ENCODE peak calls at places on chromosomes 4 and X, in five cellular contexts. One of them, this sample, is unnamed.

GRCh38 chr4:161881370-161881769 is 282.4 kb downstream of the FSTL5 start:
- DNase-seq in brain microvascular endothelial cell: no peak
- DNase-seq in caudate nucleus: no peak
- DNase-seq in GM13977: no peak
- DNase-seq in left cardiac atrium: no peak
- DNase-seq in this sample: no peak

GRCh38 chr4:52483186-52483585 is 175.9 kb downstream of the USP46 start:
- DNase-seq in brain microvascular endothelial cell: no peak
- DNase-seq in caudate nucleus: no peak
- DNase-seq in GM13977: no peak
- DNase-seq in left cardiac atrium: no peak
- DNase-seq in this sample: no peak

GRCh38 chr4:183411291-183411861 is 33.1 kb upstream of the CDKN2AIP start:
- DNase-seq in brain microvascular endothelial cell: no peak
- DNase-seq in caudate nucleus: no peak
- DNase-seq in GM13977: no peak
- DNase-seq in left cardiac atrium: no peak
- DNase-seq in this sample: no peak

GRCh38 chrX:55451990-55452824 is at the start of gene MAGEH1:
- DNase-seq in brain microvascular endothelial cell: peak
- DNase-seq in caudate nucleus: peak
- DNase-seq in GM13977: peak
- DNase-seq in left cardiac atrium: peak
- DNase-seq in this sample: peak

GRCh38 chr4:8414377-8414776 is 26.1 kb downstream of the ACOX3 start:
- DNase-seq in brain microvascular endothelial cell: no peak
- DNase-seq in caudate nucleus: no peak
- DNase-seq in GM13977: no peak
- DNase-seq in left cardiac atrium: no peak
- DNase-seq in this sample: peak

GRCh38 chr4:66034671-66035070 is 364.4 kb upstream of the EPHA5 start:
- DNase-seq in brain microvascular endothelial cell: no peak
- DNase-seq in caudate nucleus: no peak
- DNase-seq in GM13977: no peak
- DNase-seq in left cardiac atrium: no peak
- DNase-seq in this sample: no peak

GRCh38 chr4:10311939-10312338 is 145.3 kb downstream of the ZNF518B start:
- DNase-seq in brain microvascular endothelial cell: no peak
- DNase-seq in caudate nucleus: no peak
- DNase-seq in GM13977: no peak
- DNase-seq in left cardiac atrium: no peak
- DNase-seq in this sample: no peak

GRCh38 chrX:120402363-120402762 is 40.5 kb downstream of the ATP1B4 start:
- DNase-seq in brain microvascular endothelial cell: no peak
- DNase-seq in caudate nucleus: no peak
- DNase-seq in GM13977: no peak
- DNase-seq in left cardiac atrium: no peak
- DNase-seq in this sample: peak

GRCh38 chrX:134669378-134670098 is 11.3 kb upstream of the PLAC1 start:
- DNase-seq in brain microvascular endothelial cell: peak
- DNase-seq in caudate nucleus: no peak
- DNase-seq in GM13977: no peak
- DNase-seq in left cardiac atrium: peak
- DNase-seq in this sample: peak

GRCh38 chr4:2260336-2261109 is 1.4 kb downstream of the MXD4 start:
- DNase-seq in brain microvascular endothelial cell: no peak
- DNase-seq in caudate nucleus: no peak
- DNase-seq in GM13977: no peak
- DNase-seq in left cardiac atrium: peak
- DNase-seq in this sample: no peak

GRCh38 chr4:39255266-39255665 is 72.9 kb downstream of the WDR19 start:
- DNase-seq in brain microvascular endothelial cell: peak
- DNase-seq in caudate nucleus: no peak
- DNase-seq in GM13977: no peak
- DNase-seq in left cardiac atrium: no peak
- DNase-seq in this sample: peak

GRCh38 chr4:89277412-89277811 is 30.2 kb downstream of the GPRIN3 start:
- DNase-seq in brain microvascular endothelial cell: peak
- DNase-seq in caudate nucleus: no peak
- DNase-seq in GM13977: no peak
- DNase-seq in left cardiac atrium: no peak
- DNase-seq in this sample: no peak

GRCh38 chr4:78298618-78299017 is 241.5 kb downstream of the FRAS1 start:
- DNase-seq in brain microvascular endothelial cell: peak
- DNase-seq in caudate nucleus: no peak
- DNase-seq in GM13977: no peak
- DNase-seq in left cardiac atrium: no peak
- DNase-seq in this sample: peak

GRCh38 chr4:128468485-128468989 is 180.9 kb upstream of the PGRMC2 start:
- DNase-seq in brain microvascular endothelial cell: peak
- DNase-seq in caudate nucleus: peak
- DNase-seq in GM13977: no peak
- DNase-seq in left cardiac atrium: peak
- DNase-seq in this sample: peak

GRCh38 chr4:150117094-150117493 is 38.8 kb downstream of the DCLK2 start:
- DNase-seq in brain microvascular endothelial cell: no peak
- DNase-seq in caudate nucleus: peak
- DNase-seq in GM13977: no peak
- DNase-seq in left cardiac atrium: no peak
- DNase-seq in this sample: no peak

GRCh38 chr4:52750819-52751348 is 341 bp downstream of the ERVMER34-1 start:
- DNase-seq in brain microvascular endothelial cell: no peak
- DNase-seq in caudate nucleus: no peak
- DNase-seq in GM13977: peak
- DNase-seq in left cardiac atrium: no peak
- DNase-seq in this sample: no peak

GRCh38 chr4:151356510-151356909 is 31.1 kb upstream of the SH3D19 start:
- DNase-seq in brain microvascular endothelial cell: peak
- DNase-seq in caudate nucleus: no peak
- DNase-seq in GM13977: no peak
- DNase-seq in left cardiac atrium: no peak
- DNase-seq in this sample: peak

GRCh38 chr4:13306356-13306755 is 177.8 kb downstream of the RAB28 start:
- DNase-seq in brain microvascular endothelial cell: no peak
- DNase-seq in caudate nucleus: no peak
- DNase-seq in GM13977: no peak
- DNase-seq in left cardiac atrium: no peak
- DNase-seq in this sample: no peak

GRCh38 chr4:22099896-22100295 is 151.3 kb upstream of the KCNIP4 start:
- DNase-seq in brain microvascular endothelial cell: peak
- DNase-seq in caudate nucleus: no peak
- DNase-seq in GM13977: no peak
- DNase-seq in left cardiac atrium: no peak
- DNase-seq in this sample: no peak

GRCh38 chr4:165355900-165356300 is 22.9 kb upstream of the CPE start:
- DNase-seq in brain microvascular endothelial cell: peak
- DNase-seq in caudate nucleus: no peak
- DNase-seq in GM13977: peak
- DNase-seq in left cardiac atrium: no peak
- DNase-seq in this sample: no peak

GRCh38 chrX:40154229-40154852 is 56.6 kb upstream of the BCOR start:
- DNase-seq in brain microvascular endothelial cell: no peak
- DNase-seq in caudate nucleus: no peak
- DNase-seq in GM13977: no peak
- DNase-seq in left cardiac atrium: no peak
- DNase-seq in this sample: peak

GRCh38 chrX:74277320-74277719 is 26.7 kb upstream of the ZCCHC13 start:
- DNase-seq in brain microvascular endothelial cell: no peak
- DNase-seq in caudate nucleus: no peak
- DNase-seq in GM13977: no peak
- DNase-seq in left cardiac atrium: no peak
- DNase-seq in this sample: no peak

GRCh38 chrX:72060196-72060974 is 71.3 kb downstream of the RTL5 start:
- DNase-seq in brain microvascular endothelial cell: no peak
- DNase-seq in caudate nucleus: peak
- DNase-seq in GM13977: no peak
- DNase-seq in left cardiac atrium: no peak
- DNase-seq in this sample: no peak

GRCh38 chr4:137664055-137664405 is 131.7 kb upstream of the PCDH18 start:
- DNase-seq in brain microvascular endothelial cell: peak
- DNase-seq in caudate nucleus: no peak
- DNase-seq in GM13977: no peak
- DNase-seq in left cardiac atrium: no peak
- DNase-seq in this sample: peak

GRCh38 chr4:89324671-89325070 is 17.1 kb upstream of the GPRIN3 start:
- DNase-seq in brain microvascular endothelial cell: peak
- DNase-seq in caudate nucleus: no peak
- DNase-seq in GM13977: peak
- DNase-seq in left cardiac atrium: no peak
- DNase-seq in this sample: peak

GRCh38 chr4:137360701-137361213 is 171.5 kb downstream of the PCDH18 start:
- DNase-seq in brain microvascular endothelial cell: no peak
- DNase-seq in caudate nucleus: no peak
- DNase-seq in GM13977: no peak
- DNase-seq in left cardiac atrium: no peak
- DNase-seq in this sample: no peak

GRCh38 chr4:14254252-14254651 is 626.7 kb upstream of the BOD1L1 start:
- DNase-seq in brain microvascular endothelial cell: peak
- DNase-seq in caudate nucleus: no peak
- DNase-seq in GM13977: no peak
- DNase-seq in left cardiac atrium: peak
- DNase-seq in this sample: peak

GRCh38 chr4:1239141-1239948 is 9.6 kb downstream of the CTBP1 start:
- DNase-seq in brain microvascular endothelial cell: no peak
- DNase-seq in caudate nucleus: no peak
- DNase-seq in GM13977: no peak
- DNase-seq in left cardiac atrium: peak
- DNase-seq in this sample: no peak

GRCh38 chr4:1003271-1004070 is 8.0 kb upstream of the FGFRL1 start:
- DNase-seq in brain microvascular endothelial cell: no peak
- DNase-seq in caudate nucleus: no peak
- DNase-seq in GM13977: no peak
- DNase-seq in left cardiac atrium: no peak
- DNase-seq in this sample: no peak

GRCh38 chrX:14013074-14013473 is 16.6 kb downstream of the GEMIN8 start:
- DNase-seq in brain microvascular endothelial cell: no peak
- DNase-seq in caudate nucleus: no peak
- DNase-seq in GM13977: no peak
- DNase-seq in left cardiac atrium: no peak
- DNase-seq in this sample: no peak

GRCh38 chrX:110182865-110183264 is 135.0 kb downstream of the AMMECR1 start:
- DNase-seq in brain microvascular endothelial cell: no peak
- DNase-seq in caudate nucleus: no peak
- DNase-seq in GM13977: no peak
- DNase-seq in left cardiac atrium: no peak
- DNase-seq in this sample: no peak

GRCh38 chr4:6480532-6481088 is 8.2 kb upstream of the PPP2R2C start:
- DNase-seq in brain microvascular endothelial cell: no peak
- DNase-seq in caudate nucleus: no peak
- DNase-seq in GM13977: no peak
- DNase-seq in left cardiac atrium: no peak
- DNase-seq in this sample: peak

GRCh38 chrX:150771116-150771515 is 77.9 kb downstream of the MTMR1 start:
- DNase-seq in brain microvascular endothelial cell: no peak
- DNase-seq in caudate nucleus: no peak
- DNase-seq in GM13977: no peak
- DNase-seq in left cardiac atrium: no peak
- DNase-seq in this sample: no peak

This sample was measured in Daoy.